ENCODE peak calls at places on chromosomes 2 and 18, in seven cellular contexts. Y is K562, K is neural progenitor cell, A is GM12878, N is adrenal gland, C is foreskin fibroblast, H is coronary artery. W is an unnamed sample.

GRCh38 chr2:233098615-233099014 is 38.5 kb downstream of the INPP5D start:
- DNase-seq in Y (no peak), K (peak; percentile 40), A (no peak), N (no peak), C (no peak), H (no peak), W (no peak)

GRCh38 chr2:133262888-133263287 is 305.4 kb downstream of the NCKAP5 start:
- DNase-seq in Y (no peak), K (peak; percentile 11), A (no peak), N (no peak), C (no peak), H (no peak), W (no peak)

GRCh38 chr2:233711312-233712008 is 1.2 kb upstream of the UGT1A5 start:
- DNase-seq in Y (peak; percentile 35), K (peak; percentile 85), A (peak; percentile 1), N (peak; percentile 85), C (peak; percentile 57), H (no peak), W (peak; percentile 68)

GRCh38 chr2:10504370-10504993 is 56.4 kb upstream of the ODC1 start:
- DNase-seq in Y (no peak), K (no peak), A (no peak), N (no peak), C (no peak), H (peak; percentile 60), W (no peak)

GRCh38 chr18:79559121-79559835 is 120.3 kb upstream of the CTDP1 start:
- DNase-seq in Y (no peak), K (no peak), A (no peak), N (no peak), C (no peak), H (no peak), W (no peak)

GRCh38 chr2:118794546-118794945 is 52.9 kb downstream of the EN1 start:
- DNase-seq in Y (no peak), K (no peak), A (no peak), N (no peak), C (no peak), H (no peak), W (no peak)

GRCh38 chr2:68591225-68591624 is 52.2 kb upstream of the PROKR1 start:
- DNase-seq in Y (no peak), K (no peak), A (no peak), N (no peak), C (no peak), H (no peak), W (no peak)

GRCh38 chr2:58056201-58056916 is 9.8 kb downstream of the VRK2 start:
- DNase-seq in Y (no peak), K (no peak), A (no peak), N (no peak), C (no peak), H (no peak), W (no peak)

GRCh38 chr2:32452338-32453064 is 95.7 kb downstream of the BIRC6 start:
- DNase-seq in Y (no peak), K (no peak), A (no peak), N (no peak), C (no peak), H (no peak), W (no peak)

GRCh38 chr2:139742216-139743172 is 962.3 kb upstream of the NXPH2 start:
- DNase-seq in Y (no peak), K (no peak), A (no peak), N (no peak), C (no peak), H (no peak), W (no peak)

GRCh38 chr18:25736516-25736915 is 353.9 kb downstream of the SS18 start:
- DNase-seq in Y (no peak), K (no peak), A (no peak), N (no peak), C (no peak), H (no peak), W (no peak)

GRCh38 chr2:192146069-192147006 is 48.4 kb downstream of the TMEFF2 start:
- DNase-seq in Y (no peak), K (no peak), A (no peak), N (no peak), C (peak; percentile 46), H (no peak), W (no peak)

GRCh38 chr2:72924353-72925240 is 7.3 kb downstream of the EMX1 start:
- DNase-seq in Y (no peak), K (peak; percentile 74), A (no peak), N (no peak), C (no peak), H (peak; percentile 63), W (peak; percentile 40)

GRCh38 chr2:30030361-30030760 is 109.0 kb upstream of the ALK start:
- DNase-seq in Y (no peak), K (no peak), A (no peak), N (no peak), C (no peak), H (no peak), W (no peak)

GRCh38 chr2:25960920-25961319 is 21.4 kb downstream of the KIF3C start:
- DNase-seq in Y (no peak), K (no peak), A (no peak), N (no peak), C (peak; percentile 46), H (no peak), W (peak; percentile 35)

GRCh38 chr2:217805679-217806479 is 196.9 kb downstream of the TNS1 start:
- DNase-seq in Y (no peak), K (no peak), A (no peak), N (no peak), C (no peak), H (no peak), W (no peak)

GRCh38 chr18:67301592-67301991 is 214.9 kb downstream of the DSEL start:
- DNase-seq in Y (no peak), K (no peak), A (no peak), N (no peak), C (no peak), H (no peak), W (no peak)

GRCh38 chr2:14978836-14979235 is 346.3 kb downstream of the LRATD1 start:
- DNase-seq in Y (no peak), K (no peak), A (no peak), N (no peak), C (no peak), H (no peak), W (no peak)

GRCh38 chr18:79071037-79071960 is 2.1 kb downstream of the ATP9B start:
- DNase-seq in Y (no peak), K (no peak), A (no peak), N (no peak), C (no peak), H (peak; percentile 17), W (no peak)

GRCh38 chr18:10320848-10321247 is 133.6 kb upstream of the APCDD1 start:
- DNase-seq in Y (no peak), K (no peak), A (no peak), N (no peak), C (peak; percentile 76), H (no peak), W (no peak)

GRCh38 chr2:106138904-106139574 is 55.1 kb downstream of the UXS1 start:
- DNase-seq in Y (no peak), K (no peak), A (no peak), N (no peak), C (no peak), H (no peak), W (peak; percentile 41)

GRCh38 chr2:187549951-187550555 is 4.2 kb downstream of the TFPI start:
- DNase-seq in Y (no peak), K (no peak), A (no peak), N (no peak), C (no peak), H (no peak), W (no peak)
- H3K4me3 ChIP-seq in Y (no peak overlapping the region), K (no peak overlapping the region), A (no peak overlapping the region), N (no peak overlapping the region), C (no peak overlapping the region), H (peak overlapping the region; percentile 72), W (no peak overlapping the region)

GRCh38 chr2:181656450-181657261 is at the start of gene CERKL:
- DNase-seq in Y (no peak), K (peak; percentile 82), A (no peak), N (peak; percentile 16), C (peak; percentile 25), H (no peak), W (peak; percentile 61)

GRCh38 chr2:181658444-181658843 is 1.5 kb upstream of the CERKL start:
- DNase-seq in Y (no peak), K (peak; percentile 51), A (no peak), N (no peak), C (no peak), H (no peak), W (no peak)

GRCh38 chr2:181655519-181655918 is 1.4 kb downstream of the CERKL start:
- DNase-seq in Y (no peak), K (no peak), A (no peak), N (no peak), C (no peak), H (no peak), W (no peak)

GRCh38 chr2:181660181-181660580 is 3.3 kb upstream of the CERKL start:
- DNase-seq in Y (no peak), K (no peak), A (no peak), N (no peak), C (no peak), H (no peak), W (no peak)

DNA sequence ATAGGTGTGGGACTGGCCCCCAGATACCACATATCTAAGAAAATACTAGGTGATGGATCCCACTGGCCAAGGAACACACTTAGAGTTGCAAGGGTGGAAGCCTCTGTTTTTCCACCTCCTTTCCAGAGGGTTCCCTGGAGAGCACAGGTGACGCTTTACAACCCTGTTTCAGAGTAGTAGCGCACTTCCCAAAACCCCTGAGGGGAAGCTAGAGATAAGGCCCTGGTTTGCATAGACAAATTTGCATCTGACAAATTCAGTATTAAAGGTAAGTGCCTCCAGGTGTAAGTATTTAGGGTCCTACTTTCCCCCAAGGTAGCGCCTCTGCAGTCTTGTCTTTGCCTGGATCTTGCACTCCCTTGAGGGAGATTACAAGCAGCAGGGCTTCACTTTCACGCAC is 474 bp upstream of the CERKL start:
- DNase-seq in Y (no peak), K (no peak), A (no peak), N (no peak), C (no peak), H (no peak), W (no peak)
- H3K4me3 ChIP-seq in Y (no peak overlapping the region), K (peak overlapping the region; percentile 66), A (no peak overlapping the region), N (no peak overlapping the region), C (peak overlapping the region; percentile 49), H (peak overlapping the region; percentile 82), W (peak overlapping the region; percentile 68)

GRCh38 chr18:57928466-57928865 is 115.6 kb upstream of the NEDD4L start:
- DNase-seq in Y (no peak), K (no peak), A (no peak), N (no peak), C (no peak), H (no peak), W (no peak)

GRCh38 chr18:57930476-57930875 is 113.5 kb upstream of the NEDD4L start:
- DNase-seq in Y (no peak), K (no peak), A (no peak), N (no peak), C (no peak), H (no peak), W (no peak)

GRCh38 chr18:57931038-57931437 is 113.0 kb upstream of the NEDD4L start:
- DNase-seq in Y (no peak), K (no peak), A (no peak), N (no peak), C (no peak), H (no peak), W (peak; percentile 24)

GRCh38 chr18:57927511-57927910 is 116.5 kb upstream of the NEDD4L start:
- DNase-seq in Y (no peak), K (no peak), A (no peak), N (no peak), C (no peak), H (no peak), W (no peak)

GRCh38 chr18:57929922-57930321 is 114.1 kb upstream of the NEDD4L start:
- DNase-seq in Y (no peak), K (no peak), A (no peak), N (no peak), C (no peak), H (no peak), W (no peak)
- H3K4me3 ChIP-seq in Y (no peak overlapping the region), K (no peak overlapping the region), A (no peak overlapping the region), N (no peak overlapping the region), C (no peak overlapping the region), H (no peak overlapping the region), W (no peak overlapping the region)

GRCh38 chr2:37080674-37081073 is 3.5 kb downstream of the HEATR5B start:
- DNase-seq in Y (no peak), K (no peak), A (no peak), N (no peak), C (no peak), H (no peak), W (no peak)
- H3K4me3 ChIP-seq in Y (no peak overlapping the region), K (no peak overlapping the region), A (peak overlapping the region; percentile 13), N (no peak overlapping the region), C (no peak overlapping the region), H (no peak overlapping the region), W (no peak overlapping the region)